ENCODE peak calls at places on chromosomes 13 and 19, in ten cellular contexts. One of them, this sample, is unnamed.

GRCh38 chr19:33640773-33641172 is 19.0 kb downstream of the CHST8 start:
- DNase-seq in AG09309: no peak
- DNase-seq in gastrocnemius medialis: no peak
- DNase-seq in mucosa of descending colon: no peak
- DNase-seq in left ventricle myocardium inferior: no peak
- DNase-seq in heart right ventricle: no peak
- DNase-seq in GM13976: no peak
- DNase-seq in glutamatergic neuron: no peak
- DNase-seq in PC-3: no peak
- DNase-seq in neural crest cell: no peak
- DNase-seq in this sample: no peak

GRCh38 chr13:51271528-51272070 is 49.4 kb downstream of the FAM124A start:
- DNase-seq in AG09309: no peak
- DNase-seq in gastrocnemius medialis: no peak
- DNase-seq in mucosa of descending colon: no peak
- DNase-seq in left ventricle myocardium inferior: no peak
- DNase-seq in heart right ventricle: no peak
- DNase-seq in GM13976: no peak
- DNase-seq in glutamatergic neuron: no peak
- DNase-seq in PC-3: no peak
- DNase-seq in neural crest cell: no peak
- DNase-seq in this sample: no peak

GRCh38 chr13:41231786-41232185 is 31.6 kb downstream of the MTRF1 start:
- DNase-seq in AG09309: no peak
- DNase-seq in gastrocnemius medialis: no peak
- DNase-seq in mucosa of descending colon: peak; percentile 80
- DNase-seq in left ventricle myocardium inferior: peak; percentile 23
- DNase-seq in heart right ventricle: no peak
- DNase-seq in GM13976: no peak
- DNase-seq in glutamatergic neuron: no peak
- DNase-seq in PC-3: no peak
- DNase-seq in neural crest cell: no peak
- DNase-seq in this sample: no peak

GRCh38 chr19:1470864-1471513 is 8.0 kb downstream of the C19orf25 start:
- DNase-seq in AG09309: no peak
- DNase-seq in gastrocnemius medialis: no peak
- DNase-seq in mucosa of descending colon: no peak
- DNase-seq in left ventricle myocardium inferior: no peak
- DNase-seq in heart right ventricle: no peak
- DNase-seq in GM13976: no peak
- DNase-seq in glutamatergic neuron: peak; percentile 80
- DNase-seq in PC-3: peak; percentile 54
- DNase-seq in neural crest cell: no peak
- DNase-seq in this sample: no peak

GRCh38 chr13:75920536-75920935 is 284.4 kb downstream of the LMO7 start:
- DNase-seq in AG09309: no peak
- DNase-seq in gastrocnemius medialis: no peak
- DNase-seq in mucosa of descending colon: no peak
- DNase-seq in left ventricle myocardium inferior: no peak
- DNase-seq in heart right ventricle: no peak
- DNase-seq in GM13976: no peak
- DNase-seq in glutamatergic neuron: no peak
- DNase-seq in PC-3: no peak
- DNase-seq in neural crest cell: no peak
- DNase-seq in this sample: no peak

GRCh38 chr13:97583884-97584497 is 150.0 kb downstream of the RAP2A start:
- DNase-seq in AG09309: no peak
- DNase-seq in gastrocnemius medialis: no peak
- DNase-seq in mucosa of descending colon: no peak
- DNase-seq in left ventricle myocardium inferior: no peak
- DNase-seq in heart right ventricle: no peak
- DNase-seq in GM13976: no peak
- DNase-seq in glutamatergic neuron: no peak
- DNase-seq in PC-3: no peak
- DNase-seq in neural crest cell: no peak
- DNase-seq in this sample: no peak

GRCh38 chr19:9362905-9363304 is at the start of gene ZNF177:
- DNase-seq in AG09309: no peak
- DNase-seq in gastrocnemius medialis: no peak
- DNase-seq in mucosa of descending colon: no peak
- DNase-seq in left ventricle myocardium inferior: no peak
- DNase-seq in heart right ventricle: no peak
- DNase-seq in GM13976: peak; percentile 28
- DNase-seq in glutamatergic neuron: no peak
- DNase-seq in PC-3: no peak
- DNase-seq in neural crest cell: no peak
- DNase-seq in this sample: no peak

GRCh38 chr19:40549007-40549708 is 27.5 kb upstream of the SHKBP1 start:
- DNase-seq in AG09309: no peak
- DNase-seq in gastrocnemius medialis: no peak
- DNase-seq in mucosa of descending colon: peak; percentile 72
- DNase-seq in left ventricle myocardium inferior: peak; percentile 50
- DNase-seq in heart right ventricle: peak; percentile 37
- DNase-seq in GM13976: peak; percentile 90
- DNase-seq in glutamatergic neuron: peak; percentile 93
- DNase-seq in PC-3: peak; percentile 68
- DNase-seq in neural crest cell: peak; percentile 78
- DNase-seq in this sample: peak; percentile 89

GRCh38 chr19:18951721-18952281 is 10.8 kb upstream of the HOMER3 start:
- DNase-seq in AG09309: no peak
- DNase-seq in gastrocnemius medialis: no peak
- DNase-seq in mucosa of descending colon: no peak
- DNase-seq in left ventricle myocardium inferior: no peak
- DNase-seq in heart right ventricle: no peak
- DNase-seq in GM13976: peak; percentile 7
- DNase-seq in glutamatergic neuron: no peak
- DNase-seq in PC-3: peak; percentile 88
- DNase-seq in neural crest cell: no peak
- DNase-seq in this sample: no peak

GRCh38 chr13:94811753-94812152 is 99.4 kb upstream of the SOX21 start:
- DNase-seq in AG09309: no peak
- DNase-seq in gastrocnemius medialis: no peak
- DNase-seq in mucosa of descending colon: no peak
- DNase-seq in left ventricle myocardium inferior: no peak
- DNase-seq in heart right ventricle: no peak
- DNase-seq in GM13976: no peak
- DNase-seq in glutamatergic neuron: no peak
- DNase-seq in PC-3: no peak
- DNase-seq in neural crest cell: no peak
- DNase-seq in this sample: no peak

GRCh38 chr19:49690656-49691242 is at the start of gene CPT1C:
- DNase-seq in AG09309: no peak
- DNase-seq in gastrocnemius medialis: peak; percentile 49
- DNase-seq in mucosa of descending colon: peak; percentile 80
- DNase-seq in left ventricle myocardium inferior: peak; percentile 83
- DNase-seq in heart right ventricle: peak; percentile 87
- DNase-seq in GM13976: peak; percentile 73
- DNase-seq in glutamatergic neuron: peak; percentile 93
- DNase-seq in PC-3: peak; percentile 90
- DNase-seq in neural crest cell: peak; percentile 84
- DNase-seq in this sample: no peak

GRCh38 chr13:27481766-27482165 is 31.4 kb upstream of the MTIF3 start:
- DNase-seq in AG09309: no peak
- DNase-seq in gastrocnemius medialis: no peak
- DNase-seq in mucosa of descending colon: peak; percentile 71
- DNase-seq in left ventricle myocardium inferior: peak; percentile 25
- DNase-seq in heart right ventricle: no peak
- DNase-seq in GM13976: no peak
- DNase-seq in glutamatergic neuron: peak; percentile 88
- DNase-seq in PC-3: peak; percentile 55
- DNase-seq in neural crest cell: peak; percentile 67
- DNase-seq in this sample: no peak

GRCh38 chr13:93140912-93141311 is 85.7 kb upstream of the GPC6 start:
- DNase-seq in AG09309: no peak
- DNase-seq in gastrocnemius medialis: no peak
- DNase-seq in mucosa of descending colon: no peak
- DNase-seq in left ventricle myocardium inferior: no peak
- DNase-seq in heart right ventricle: no peak
- DNase-seq in GM13976: no peak
- DNase-seq in glutamatergic neuron: no peak
- DNase-seq in PC-3: no peak
- DNase-seq in neural crest cell: no peak
- DNase-seq in this sample: no peak

GRCh38 chr19:13884726-13885591 is 8.0 kb downstream of the NANOS3 start:
- DNase-seq in AG09309: no peak
- DNase-seq in gastrocnemius medialis: no peak
- DNase-seq in mucosa of descending colon: peak; percentile 78
- DNase-seq in left ventricle myocardium inferior: no peak
- DNase-seq in heart right ventricle: no peak
- DNase-seq in GM13976: peak; percentile 25
- DNase-seq in glutamatergic neuron: no peak
- DNase-seq in PC-3: no peak
- DNase-seq in neural crest cell: no peak
- DNase-seq in this sample: no peak

GRCh38 chr13:29674532-29674931 is 79.0 kb upstream of the SLC7A1 start:
- DNase-seq in AG09309: no peak
- DNase-seq in gastrocnemius medialis: no peak
- DNase-seq in mucosa of descending colon: no peak
- DNase-seq in left ventricle myocardium inferior: no peak
- DNase-seq in heart right ventricle: no peak
- DNase-seq in GM13976: no peak
- DNase-seq in glutamatergic neuron: no peak
- DNase-seq in PC-3: peak; percentile 30
- DNase-seq in neural crest cell: no peak
- DNase-seq in this sample: no peak

GRCh38 chr13:27053902-27054595 is 117.6 kb downstream of the USP12 start:
- DNase-seq in AG09309: peak; percentile 55
- DNase-seq in gastrocnemius medialis: no peak
- DNase-seq in mucosa of descending colon: no peak
- DNase-seq in left ventricle myocardium inferior: no peak
- DNase-seq in heart right ventricle: no peak
- DNase-seq in GM13976: no peak
- DNase-seq in glutamatergic neuron: no peak
- DNase-seq in PC-3: peak; percentile 91
- DNase-seq in neural crest cell: no peak
- DNase-seq in this sample: no peak

GRCh38 chr19:39070888-39071287 is 13.3 kb upstream of the ACP7 start:
- DNase-seq in AG09309: no peak
- DNase-seq in gastrocnemius medialis: no peak
- DNase-seq in mucosa of descending colon: no peak
- DNase-seq in left ventricle myocardium inferior: no peak
- DNase-seq in heart right ventricle: no peak
- DNase-seq in GM13976: no peak
- DNase-seq in glutamatergic neuron: no peak
- DNase-seq in PC-3: no peak
- DNase-seq in neural crest cell: no peak
- DNase-seq in this sample: no peak

GRCh38 chr19:11538232-11539036 is at the start of gene CNN1:
- DNase-seq in AG09309: no peak
- DNase-seq in gastrocnemius medialis: no peak
- DNase-seq in mucosa of descending colon: peak; percentile 57
- DNase-seq in left ventricle myocardium inferior: peak; percentile 66
- DNase-seq in heart right ventricle: peak; percentile 80
- DNase-seq in GM13976: peak; percentile 38
- DNase-seq in glutamatergic neuron: peak; percentile 40
- DNase-seq in PC-3: no peak
- DNase-seq in neural crest cell: peak; percentile 36
- DNase-seq in this sample: no peak

DNA sequence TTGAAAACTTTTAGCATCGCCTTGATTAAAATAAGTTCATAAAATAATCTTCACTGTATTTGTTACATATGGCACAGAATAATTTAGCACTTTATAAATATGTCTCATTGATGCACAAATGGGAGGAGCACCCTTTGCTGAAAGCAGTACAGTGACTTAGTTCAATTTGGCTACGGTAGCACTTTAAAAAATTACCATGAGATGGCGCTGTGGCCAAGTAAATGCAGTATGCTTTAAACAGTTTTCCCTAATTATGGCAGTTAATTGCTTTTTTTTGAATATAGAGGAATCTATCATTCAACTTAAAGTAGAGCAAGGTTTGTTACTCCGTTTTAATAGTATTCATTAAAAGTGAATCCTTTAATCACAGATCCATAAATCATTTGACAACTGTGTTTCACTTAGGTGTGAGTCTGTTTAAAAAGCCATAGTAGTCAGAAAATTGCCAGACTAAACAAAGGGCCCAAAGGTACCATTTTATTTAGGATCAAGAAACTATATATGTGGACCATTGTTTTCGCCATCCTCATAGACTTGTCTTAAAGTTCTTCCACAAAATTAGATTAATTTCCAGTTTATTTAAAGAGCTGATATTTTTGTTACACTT is 34.7 kb upstream of the ESD start:
- DNase-seq in AG09309: peak; percentile 8
- DNase-seq in gastrocnemius medialis: no peak
- DNase-seq in mucosa of descending colon: no peak
- DNase-seq in left ventricle myocardium inferior: no peak
- DNase-seq in heart right ventricle: peak; percentile 24
- DNase-seq in GM13976: peak; percentile 28
- DNase-seq in glutamatergic neuron: peak; percentile 38
- DNase-seq in PC-3: peak; percentile 71
- DNase-seq in neural crest cell: peak; percentile 60
- DNase-seq in this sample: peak; percentile 36
- TF ChIP-seq CTCF in AG09309: peak; percentile 64
- TF ChIP-seq CTCF in gastrocnemius medialis: peak; percentile 65
- TF ChIP-seq CTCF in mucosa of descending colon: no peak
- TF ChIP-seq CTCF in left ventricle myocardium inferior: peak; percentile 77
- TF ChIP-seq CTCF in heart right ventricle: peak; percentile 71
- TF ChIP-seq CTCF in GM13976: peak; percentile 72
- TF ChIP-seq CTCF in glutamatergic neuron: peak; percentile 89
- TF ChIP-seq CTCF in PC-3: peak; percentile 87
- TF ChIP-seq CTCF in neural crest cell: peak; percentile 97
- TF ChIP-seq CTCF in this sample: peak; percentile 62

GRCh38 chr19:5137571-5138124 is 168.7 kb downstream of the KDM4B start:
- DNase-seq in AG09309: no peak
- DNase-seq in gastrocnemius medialis: no peak
- DNase-seq in mucosa of descending colon: no peak
- DNase-seq in left ventricle myocardium inferior: no peak
- DNase-seq in heart right ventricle: no peak
- DNase-seq in GM13976: no peak
- DNase-seq in glutamatergic neuron: peak; percentile 61
- DNase-seq in PC-3: no peak
- DNase-seq in neural crest cell: no peak
- DNase-seq in this sample: no peak
- TF ChIP-seq CTCF in AG09309: no peak
- TF ChIP-seq CTCF in gastrocnemius medialis: no peak
- TF ChIP-seq CTCF in mucosa of descending colon: no peak
- TF ChIP-seq CTCF in left ventricle myocardium inferior: peak; percentile 21
- TF ChIP-seq CTCF in heart right ventricle: peak; percentile 20
- TF ChIP-seq CTCF in GM13976: no peak
- TF ChIP-seq CTCF in glutamatergic neuron: peak; percentile 53
- TF ChIP-seq CTCF in PC-3: peak; percentile 63
- TF ChIP-seq CTCF in neural crest cell: peak; percentile 45
- TF ChIP-seq CTCF in this sample: no peak

GRCh38 chr13:38970380-38971051 is 20.1 kb downstream of the STOML3 start:
- DNase-seq in AG09309: no peak
- DNase-seq in gastrocnemius medialis: no peak
- DNase-seq in mucosa of descending colon: no peak
- DNase-seq in left ventricle myocardium inferior: no peak
- DNase-seq in heart right ventricle: no peak
- DNase-seq in GM13976: no peak
- DNase-seq in glutamatergic neuron: no peak
- DNase-seq in PC-3: no peak
- DNase-seq in neural crest cell: no peak
- DNase-seq in this sample: no peak
- TF ChIP-seq CTCF in AG09309: no peak
- TF ChIP-seq CTCF in gastrocnemius medialis: no peak
- TF ChIP-seq CTCF in mucosa of descending colon: no peak
- TF ChIP-seq CTCF in left ventricle myocardium inferior: no peak
- TF ChIP-seq CTCF in heart right ventricle: no peak
- TF ChIP-seq CTCF in GM13976: no peak
- TF ChIP-seq CTCF in glutamatergic neuron: no peak
- TF ChIP-seq CTCF in PC-3: peak; percentile 26
- TF ChIP-seq CTCF in neural crest cell: no peak
- TF ChIP-seq CTCF in this sample: no peak

GRCh38 chr19:21848706-21849105 is 12.7 kb upstream of the ZNF43 start:
- DNase-seq in AG09309: no peak
- DNase-seq in gastrocnemius medialis: no peak
- DNase-seq in mucosa of descending colon: no peak
- DNase-seq in left ventricle myocardium inferior: no peak
- DNase-seq in heart right ventricle: no peak
- DNase-seq in GM13976: no peak
- DNase-seq in glutamatergic neuron: no peak
- DNase-seq in PC-3: peak; percentile 59
- DNase-seq in neural crest cell: no peak
- DNase-seq in this sample: no peak
- TF ChIP-seq CTCF in AG09309: no peak
- TF ChIP-seq CTCF in gastrocnemius medialis: no peak
- TF ChIP-seq CTCF in mucosa of descending colon: no peak
- TF ChIP-seq CTCF in left ventricle myocardium inferior: no peak
- TF ChIP-seq CTCF in heart right ventricle: no peak
- TF ChIP-seq CTCF in GM13976: no peak
- TF ChIP-seq CTCF in glutamatergic neuron: no peak
- TF ChIP-seq CTCF in PC-3: no peak
- TF ChIP-seq CTCF in neural crest cell: no peak
- TF ChIP-seq CTCF in this sample: no peak

This sample was measured in GM20000.